ENCODE peak calls at places on chromosomes 6 and 20, in five cellular contexts. One of them, this sample, is unnamed.

GRCh38 chr6:43699564-43700186 is 12.1 kb upstream of the MRPS18A start:
- DNase-seq in K562: no peak
- DNase-seq in HepG2: peak
- DNase-seq in H1: no peak
- DNase-seq in SK-N-SH: no peak
- DNase-seq in this sample: no peak

GRCh38 chr6:1524040-1524480 is 85.7 kb upstream of the FOXC1 start:
- DNase-seq in HepG2: no peak
- DNase-seq in K562: peak
- DNase-seq in H1: peak
- DNase-seq in SK-N-SH: peak
- DNase-seq in this sample: no peak

GRCh38 chr6:150598858-150599198 is 857 bp upstream of the PLEKHG1 start:
- DNase-seq in H1: no peak
- DNase-seq in K562: no peak
- DNase-seq in HepG2: no peak
- DNase-seq in SK-N-SH: no peak
- DNase-seq in this sample: no peak

GRCh38 chr20:33654680-33655161 is 7.4 kb upstream of the C20orf144 start:
- DNase-seq in HepG2: no peak
- DNase-seq in K562: no peak
- DNase-seq in H1: no peak
- DNase-seq in SK-N-SH: peak
- DNase-seq in this sample: no peak

GRCh38 chr6:148509152-148509571 is 166.5 kb downstream of the SASH1 start:
- DNase-seq in SK-N-SH: no peak
- DNase-seq in K562: no peak
- DNase-seq in HepG2: no peak
- DNase-seq in H1: no peak
- DNase-seq in this sample: no peak

GRCh38 chr6:137240168-137240567 is 21.0 kb upstream of the IFNGR1 start:
- DNase-seq in HepG2: peak
- DNase-seq in SK-N-SH: no peak
- DNase-seq in K562: no peak
- DNase-seq in H1: no peak
- DNase-seq in this sample: no peak

GRCh38 chr20:14069796-14070195 is 74.5 kb downstream of the MACROD2 start:
- DNase-seq in H1: no peak
- DNase-seq in HepG2: no peak
- DNase-seq in SK-N-SH: no peak
- DNase-seq in K562: no peak
- DNase-seq in this sample: no peak

GRCh38 chr6:166636191-166636938 is 9.3 kb upstream of the RPS6KA2 start:
- DNase-seq in K562: no peak
- DNase-seq in SK-N-SH: no peak
- DNase-seq in HepG2: no peak
- DNase-seq in H1: no peak
- DNase-seq in this sample: no peak

GRCh38 chr6:80607814-80608391 is 501.4 kb downstream of the BCKDHB start:
- DNase-seq in H1: no peak
- DNase-seq in K562: no peak
- DNase-seq in HepG2: no peak
- DNase-seq in SK-N-SH: no peak
- DNase-seq in this sample: no peak

GRCh38 chr6:116229287-116229913 is 24.5 kb downstream of the TSPYL4 start:
- DNase-seq in SK-N-SH: peak
- DNase-seq in HepG2: no peak
- DNase-seq in H1: peak
- DNase-seq in K562: peak
- DNase-seq in this sample: no peak
- TF ChIP-seq CHD2 in SK-N-SH: peak
- TF ChIP-seq CHD2 in HepG2: no peak
- TF ChIP-seq CHD2 in H1: peak
- TF ChIP-seq CHD2 in K562: no peak
- TF ChIP-seq CHD2 in this sample: no peak

GRCh38 chr6:163494279-163494727 is 79.8 kb downstream of the QKI start:
- DNase-seq in H1: no peak
- DNase-seq in HepG2: no peak
- DNase-seq in SK-N-SH: no peak
- DNase-seq in K562: no peak
- DNase-seq in this sample: no peak

GRCh38 chr6:163491901-163492300 is 77.4 kb downstream of the QKI start:
- DNase-seq in H1: no peak
- DNase-seq in SK-N-SH: no peak
- DNase-seq in K562: no peak
- DNase-seq in HepG2: no peak
- DNase-seq in this sample: no peak

GRCh38 chr6:163496205-163496604 is 81.7 kb downstream of the QKI start:
- DNase-seq in HepG2: no peak
- DNase-seq in K562: no peak
- DNase-seq in H1: no peak
- DNase-seq in SK-N-SH: no peak
- DNase-seq in this sample: no peak

GRCh38 chr6:163489584-163489983 is 75.1 kb downstream of the QKI start:
- DNase-seq in HepG2: no peak
- DNase-seq in SK-N-SH: no peak
- DNase-seq in H1: no peak
- DNase-seq in K562: no peak
- DNase-seq in this sample: no peak

DNA sequence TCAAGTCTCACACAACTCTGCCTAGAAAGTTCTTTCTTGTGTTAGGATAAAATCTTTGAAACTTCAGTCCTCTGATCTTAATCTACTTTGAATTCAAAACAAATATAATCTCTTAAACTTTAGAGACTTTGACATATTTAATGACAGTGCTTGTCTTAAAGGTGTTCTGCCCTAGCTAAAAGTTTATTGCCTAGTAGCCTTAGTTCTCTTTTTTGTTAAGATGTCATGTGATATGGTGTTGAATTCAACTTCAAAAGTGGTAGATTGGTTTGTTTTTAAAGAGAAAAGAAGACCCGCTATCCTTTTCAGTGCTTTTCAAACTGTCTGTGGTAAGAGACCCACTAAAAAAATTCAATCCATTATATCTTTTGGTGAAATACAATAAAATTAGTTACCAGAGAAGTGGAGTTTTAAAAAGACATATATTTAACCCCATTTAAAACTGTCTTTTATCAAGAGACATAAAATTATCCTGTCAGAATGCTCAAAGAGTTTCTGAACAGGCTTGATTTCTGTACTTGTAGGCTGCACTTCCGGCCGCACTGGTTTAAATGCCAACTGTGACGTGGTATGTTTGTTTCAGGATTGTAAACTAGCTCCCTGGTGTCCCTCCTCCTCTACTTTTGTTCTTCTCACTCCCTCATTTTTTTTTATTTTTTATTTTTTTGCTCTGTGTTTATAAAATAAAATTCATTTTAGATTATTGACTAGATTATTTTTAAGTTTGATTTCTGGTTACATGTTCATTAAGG is 76.5 kb downstream of the QKI start:
- DNase-seq in K562: no peak
- DNase-seq in HepG2: no peak
- DNase-seq in SK-N-SH: no peak
- DNase-seq in H1: no peak
- DNase-seq in this sample: no peak
- TF ChIP-seq GABPA in K562: no peak
- TF ChIP-seq GABPA in HepG2: no peak
- TF ChIP-seq GABPA in SK-N-SH: no peak
- TF ChIP-seq GABPA in H1: no peak
- TF ChIP-seq GABPA in this sample: no peak

DNA sequence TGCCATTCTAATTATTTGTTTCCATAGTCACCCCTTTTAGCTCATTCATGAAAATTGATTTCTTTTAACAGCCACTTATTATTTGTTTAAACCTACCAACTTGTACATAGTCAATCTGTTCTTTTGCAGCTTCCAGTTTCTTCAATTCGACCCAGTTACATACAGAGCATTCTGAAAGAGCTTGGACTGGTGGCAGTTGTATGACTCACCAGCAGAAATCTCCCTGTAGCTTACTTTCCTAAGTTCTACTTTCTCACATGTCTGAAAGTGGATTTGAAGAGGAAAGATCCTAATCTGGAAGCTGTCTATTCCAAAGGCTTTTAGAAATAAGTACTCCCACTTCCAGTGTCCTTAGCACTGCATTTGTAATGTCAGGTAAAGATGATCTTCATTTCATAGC is 447.9 kb downstream of the HTR1B start:
- DNase-seq in SK-N-SH: no peak
- DNase-seq in HepG2: no peak
- DNase-seq in K562: no peak
- DNase-seq in H1: no peak
- DNase-seq in this sample: no peak
- TF ChIP-seq CHD2 in SK-N-SH: no peak
- TF ChIP-seq CHD2 in HepG2: no peak
- TF ChIP-seq CHD2 in K562: no peak
- TF ChIP-seq CHD2 in H1: no peak
- TF ChIP-seq CHD2 in this sample: no peak

DNA sequence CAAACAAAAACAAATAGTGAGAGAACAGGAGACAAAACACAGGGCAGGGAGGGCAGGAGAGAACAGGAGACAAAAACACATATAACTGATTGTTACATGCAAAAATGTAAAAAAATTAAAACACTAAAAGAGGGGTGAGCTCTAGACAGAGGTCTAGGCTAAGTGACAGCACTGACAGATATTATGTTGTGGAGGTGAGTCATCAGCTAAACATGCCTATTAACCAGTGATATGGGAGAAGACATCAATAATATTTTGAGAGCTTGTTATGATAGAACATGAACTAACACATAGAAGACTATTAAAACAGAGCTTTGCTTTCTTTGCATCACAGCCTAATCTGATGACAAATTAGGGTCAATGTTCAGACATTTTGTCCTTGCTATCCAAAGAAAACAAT is 972.7 kb downstream of the PRIM2 start:
- DNase-seq in HepG2: no peak
- DNase-seq in K562: no peak
- DNase-seq in SK-N-SH: no peak
- DNase-seq in H1: no peak
- DNase-seq in this sample: no peak
- TF ChIP-seq GABPA in HepG2: no peak
- TF ChIP-seq GABPA in K562: no peak
- TF ChIP-seq GABPA in SK-N-SH: no peak
- TF ChIP-seq GABPA in H1: no peak
- TF ChIP-seq GABPA in this sample: no peak

This sample was measured in GM12878.